ENCODE peak calls at places on chromosome 11, in eight cellular contexts. One of them, this sample, is unnamed.

GRCh38 chr11:43687120-43687791 is 6.7 kb downstream of the HSD17B12 start:
- DNase-seq in fibroblast of pulmonary artery: peak
- DNase-seq in HuH-7: no peak
- DNase-seq in Kasumi-1: peak
- DNase-seq in activated CD4-positive, alpha-beta T cell treated with anti-CD3 and anti-CD28 coated beads, Interleukin-2, amount 10 ng/mL, durations not matched to agents 7 days and 5 days: no peak
- DNase-seq in RPMI7951: no peak
- DNase-seq in stimulated activated CD8-positive, alpha-beta memory T cell treated with anti-CD3 and anti-CD28 coated beads, Interleukin-15, amount 100 ng/mL, for 1 hour: no peak
- DNase-seq in activated naive CD4-positive, alpha-beta T cell: no peak
- DNase-seq in this sample: peak

GRCh38 chr11:75492181-75492820 is 33.4 kb downstream of the GDPD5 start:
- DNase-seq in Kasumi-1: peak
- DNase-seq in RPMI7951: no peak
- DNase-seq in fibroblast of pulmonary artery: no peak
- DNase-seq in activated naive CD4-positive, alpha-beta T cell: peak
- DNase-seq in stimulated activated CD8-positive, alpha-beta memory T cell treated with anti-CD3 and anti-CD28 coated beads, Interleukin-15, amount 100 ng/mL, for 1 hour: peak
- DNase-seq in activated CD4-positive, alpha-beta T cell treated with anti-CD3 and anti-CD28 coated beads, Interleukin-2, amount 10 ng/mL, durations not matched to agents 7 days and 5 days: peak
- DNase-seq in HuH-7: no peak
- DNase-seq in this sample: no peak

GRCh38 chr11:94975599-94975998 is 2.1 kb downstream of the KDM4D start:
- DNase-seq in activated naive CD4-positive, alpha-beta T cell: no peak
- DNase-seq in HuH-7: no peak
- DNase-seq in RPMI7951: no peak
- DNase-seq in stimulated activated CD8-positive, alpha-beta memory T cell treated with anti-CD3 and anti-CD28 coated beads, Interleukin-15, amount 100 ng/mL, for 1 hour: no peak
- DNase-seq in fibroblast of pulmonary artery: no peak
- DNase-seq in Kasumi-1: no peak
- DNase-seq in activated CD4-positive, alpha-beta T cell treated with anti-CD3 and anti-CD28 coated beads, Interleukin-2, amount 10 ng/mL, durations not matched to agents 7 days and 5 days: no peak
- DNase-seq in this sample: no peak

GRCh38 chr11:15750535-15751297 is 605.6 kb downstream of the SOX6 start:
- DNase-seq in activated CD4-positive, alpha-beta T cell treated with anti-CD3 and anti-CD28 coated beads, Interleukin-2, amount 10 ng/mL, durations not matched to agents 7 days and 5 days: no peak
- DNase-seq in RPMI7951: no peak
- DNase-seq in stimulated activated CD8-positive, alpha-beta memory T cell treated with anti-CD3 and anti-CD28 coated beads, Interleukin-15, amount 100 ng/mL, for 1 hour: no peak
- DNase-seq in Kasumi-1: no peak
- DNase-seq in HuH-7: no peak
- DNase-seq in fibroblast of pulmonary artery: no peak
- DNase-seq in activated naive CD4-positive, alpha-beta T cell: no peak
- DNase-seq in this sample: no peak

GRCh38 chr11:44831605-44832394 is 105.0 kb downstream of the TSPAN18 start:
- DNase-seq in stimulated activated CD8-positive, alpha-beta memory T cell treated with anti-CD3 and anti-CD28 coated beads, Interleukin-15, amount 100 ng/mL, for 1 hour: no peak
- DNase-seq in activated naive CD4-positive, alpha-beta T cell: no peak
- DNase-seq in fibroblast of pulmonary artery: no peak
- DNase-seq in Kasumi-1: no peak
- DNase-seq in RPMI7951: no peak
- DNase-seq in activated CD4-positive, alpha-beta T cell treated with anti-CD3 and anti-CD28 coated beads, Interleukin-2, amount 10 ng/mL, durations not matched to agents 7 days and 5 days: no peak
- DNase-seq in HuH-7: no peak
- DNase-seq in this sample: peak

GRCh38 chr11:79182794-79183193 is 258.0 kb downstream of the TENM4 start:
- DNase-seq in activated naive CD4-positive, alpha-beta T cell: no peak
- DNase-seq in fibroblast of pulmonary artery: peak
- DNase-seq in activated CD4-positive, alpha-beta T cell treated with anti-CD3 and anti-CD28 coated beads, Interleukin-2, amount 10 ng/mL, durations not matched to agents 7 days and 5 days: no peak
- DNase-seq in HuH-7: no peak
- DNase-seq in RPMI7951: peak
- DNase-seq in stimulated activated CD8-positive, alpha-beta memory T cell treated with anti-CD3 and anti-CD28 coated beads, Interleukin-15, amount 100 ng/mL, for 1 hour: no peak
- DNase-seq in Kasumi-1: no peak
- DNase-seq in this sample: no peak

GRCh38 chr11:119372260-119373058 is 9.0 kb downstream of the USP2 start:
- DNase-seq in activated CD4-positive, alpha-beta T cell treated with anti-CD3 and anti-CD28 coated beads, Interleukin-2, amount 10 ng/mL, durations not matched to agents 7 days and 5 days: no peak
- DNase-seq in Kasumi-1: no peak
- DNase-seq in stimulated activated CD8-positive, alpha-beta memory T cell treated with anti-CD3 and anti-CD28 coated beads, Interleukin-15, amount 100 ng/mL, for 1 hour: no peak
- DNase-seq in RPMI7951: no peak
- DNase-seq in fibroblast of pulmonary artery: no peak
- DNase-seq in activated naive CD4-positive, alpha-beta T cell: no peak
- DNase-seq in HuH-7: no peak
- DNase-seq in this sample: no peak

GRCh38 chr11:13720940-13721339 is 52.5 kb downstream of the FAR1 start:
- DNase-seq in HuH-7: no peak
- DNase-seq in activated CD4-positive, alpha-beta T cell treated with anti-CD3 and anti-CD28 coated beads, Interleukin-2, amount 10 ng/mL, durations not matched to agents 7 days and 5 days: no peak
- DNase-seq in activated naive CD4-positive, alpha-beta T cell: no peak
- DNase-seq in fibroblast of pulmonary artery: no peak
- DNase-seq in stimulated activated CD8-positive, alpha-beta memory T cell treated with anti-CD3 and anti-CD28 coated beads, Interleukin-15, amount 100 ng/mL, for 1 hour: no peak
- DNase-seq in RPMI7951: peak
- DNase-seq in Kasumi-1: no peak
- DNase-seq in this sample: no peak

GRCh38 chr11:114610984-114611944 is 15.7 kb upstream of the NXPE4 start:
- DNase-seq in Kasumi-1: no peak
- DNase-seq in activated CD4-positive, alpha-beta T cell treated with anti-CD3 and anti-CD28 coated beads, Interleukin-2, amount 10 ng/mL, durations not matched to agents 7 days and 5 days: no peak
- DNase-seq in fibroblast of pulmonary artery: peak
- DNase-seq in RPMI7951: peak
- DNase-seq in stimulated activated CD8-positive, alpha-beta memory T cell treated with anti-CD3 and anti-CD28 coated beads, Interleukin-15, amount 100 ng/mL, for 1 hour: no peak
- DNase-seq in HuH-7: no peak
- DNase-seq in activated naive CD4-positive, alpha-beta T cell: no peak
- DNase-seq in this sample: no peak

GRCh38 chr11:77195071-77195705 is 67.1 kb downstream of the MYO7A start:
- DNase-seq in Kasumi-1: no peak
- DNase-seq in RPMI7951: no peak
- DNase-seq in HuH-7: no peak
- DNase-seq in fibroblast of pulmonary artery: no peak
- DNase-seq in activated naive CD4-positive, alpha-beta T cell: no peak
- DNase-seq in activated CD4-positive, alpha-beta T cell treated with anti-CD3 and anti-CD28 coated beads, Interleukin-2, amount 10 ng/mL, durations not matched to agents 7 days and 5 days: no peak
- DNase-seq in stimulated activated CD8-positive, alpha-beta memory T cell treated with anti-CD3 and anti-CD28 coated beads, Interleukin-15, amount 100 ng/mL, for 1 hour: no peak
- DNase-seq in this sample: peak

GRCh38 chr11:62491571-62492329 is 54.9 kb downstream of the AHNAK start:
- DNase-seq in stimulated activated CD8-positive, alpha-beta memory T cell treated with anti-CD3 and anti-CD28 coated beads, Interleukin-15, amount 100 ng/mL, for 1 hour: no peak
- DNase-seq in activated CD4-positive, alpha-beta T cell treated with anti-CD3 and anti-CD28 coated beads, Interleukin-2, amount 10 ng/mL, durations not matched to agents 7 days and 5 days: no peak
- DNase-seq in RPMI7951: no peak
- DNase-seq in HuH-7: no peak
- DNase-seq in Kasumi-1: no peak
- DNase-seq in fibroblast of pulmonary artery: no peak
- DNase-seq in activated naive CD4-positive, alpha-beta T cell: no peak
- DNase-seq in this sample: no peak

GRCh38 chr11:131816046-131816445 is 445.6 kb downstream of the NTM start:
- DNase-seq in Kasumi-1: no peak
- DNase-seq in HuH-7: no peak
- DNase-seq in fibroblast of pulmonary artery: no peak
- DNase-seq in stimulated activated CD8-positive, alpha-beta memory T cell treated with anti-CD3 and anti-CD28 coated beads, Interleukin-15, amount 100 ng/mL, for 1 hour: no peak
- DNase-seq in activated CD4-positive, alpha-beta T cell treated with anti-CD3 and anti-CD28 coated beads, Interleukin-2, amount 10 ng/mL, durations not matched to agents 7 days and 5 days: no peak
- DNase-seq in activated naive CD4-positive, alpha-beta T cell: no peak
- DNase-seq in RPMI7951: peak
- DNase-seq in this sample: no peak

GRCh38 chr11:67053896-67054850 is 2.5 kb upstream of the RHOD start:
- DNase-seq in RPMI7951: peak
- DNase-seq in fibroblast of pulmonary artery: peak
- DNase-seq in activated naive CD4-positive, alpha-beta T cell: peak
- DNase-seq in HuH-7: peak
- DNase-seq in stimulated activated CD8-positive, alpha-beta memory T cell treated with anti-CD3 and anti-CD28 coated beads, Interleukin-15, amount 100 ng/mL, for 1 hour: no peak
- DNase-seq in activated CD4-positive, alpha-beta T cell treated with anti-CD3 and anti-CD28 coated beads, Interleukin-2, amount 10 ng/mL, durations not matched to agents 7 days and 5 days: peak
- DNase-seq in Kasumi-1: peak
- DNase-seq in this sample: peak

GRCh38 chr11:17277024-17277584 is 565 bp downstream of the NUCB2 start:
- DNase-seq in activated CD4-positive, alpha-beta T cell treated with anti-CD3 and anti-CD28 coated beads, Interleukin-2, amount 10 ng/mL, durations not matched to agents 7 days and 5 days: peak
- DNase-seq in stimulated activated CD8-positive, alpha-beta memory T cell treated with anti-CD3 and anti-CD28 coated beads, Interleukin-15, amount 100 ng/mL, for 1 hour: no peak
- DNase-seq in fibroblast of pulmonary artery: peak
- DNase-seq in Kasumi-1: peak
- DNase-seq in HuH-7: no peak
- DNase-seq in RPMI7951: peak
- DNase-seq in activated naive CD4-positive, alpha-beta T cell: no peak
- DNase-seq in this sample: peak

GRCh38 chr11:117837791-117838190 is 13.2 kb upstream of the FXYD2 start:
- DNase-seq in stimulated activated CD8-positive, alpha-beta memory T cell treated with anti-CD3 and anti-CD28 coated beads, Interleukin-15, amount 100 ng/mL, for 1 hour: no peak
- DNase-seq in activated naive CD4-positive, alpha-beta T cell: no peak
- DNase-seq in RPMI7951: no peak
- DNase-seq in fibroblast of pulmonary artery: no peak
- DNase-seq in Kasumi-1: no peak
- DNase-seq in activated CD4-positive, alpha-beta T cell treated with anti-CD3 and anti-CD28 coated beads, Interleukin-2, amount 10 ng/mL, durations not matched to agents 7 days and 5 days: no peak
- DNase-seq in HuH-7: no peak
- DNase-seq in this sample: no peak

GRCh38 chr11:91686700-91687099 is 537.9 kb upstream of the FAT3 start:
- DNase-seq in RPMI7951: no peak
- DNase-seq in HuH-7: no peak
- DNase-seq in activated naive CD4-positive, alpha-beta T cell: no peak
- DNase-seq in stimulated activated CD8-positive, alpha-beta memory T cell treated with anti-CD3 and anti-CD28 coated beads, Interleukin-15, amount 100 ng/mL, for 1 hour: no peak
- DNase-seq in activated CD4-positive, alpha-beta T cell treated with anti-CD3 and anti-CD28 coated beads, Interleukin-2, amount 10 ng/mL, durations not matched to agents 7 days and 5 days: no peak
- DNase-seq in Kasumi-1: no peak
- DNase-seq in fibroblast of pulmonary artery: no peak
- DNase-seq in this sample: no peak

GRCh38 chr11:67252831-67253239 is 13.4 kb upstream of the GRK2 start:
- DNase-seq in RPMI7951: peak
- DNase-seq in HuH-7: peak
- DNase-seq in Kasumi-1: peak
- DNase-seq in fibroblast of pulmonary artery: peak
- DNase-seq in stimulated activated CD8-positive, alpha-beta memory T cell treated with anti-CD3 and anti-CD28 coated beads, Interleukin-15, amount 100 ng/mL, for 1 hour: no peak
- DNase-seq in activated naive CD4-positive, alpha-beta T cell: peak
- DNase-seq in activated CD4-positive, alpha-beta T cell treated with anti-CD3 and anti-CD28 coated beads, Interleukin-2, amount 10 ng/mL, durations not matched to agents 7 days and 5 days: peak
- DNase-seq in this sample: peak

GRCh38 chr11:37390566-37390965 is 792.5 kb upstream of the RAG2 start:
- DNase-seq in HuH-7: no peak
- DNase-seq in activated naive CD4-positive, alpha-beta T cell: no peak
- DNase-seq in activated CD4-positive, alpha-beta T cell treated with anti-CD3 and anti-CD28 coated beads, Interleukin-2, amount 10 ng/mL, durations not matched to agents 7 days and 5 days: no peak
- DNase-seq in stimulated activated CD8-positive, alpha-beta memory T cell treated with anti-CD3 and anti-CD28 coated beads, Interleukin-15, amount 100 ng/mL, for 1 hour: no peak
- DNase-seq in RPMI7951: no peak
- DNase-seq in Kasumi-1: no peak
- DNase-seq in fibroblast of pulmonary artery: no peak
- DNase-seq in this sample: no peak

GRCh38 chr11:19279455-19279854 is 38.7 kb upstream of the E2F8 start:
- DNase-seq in HuH-7: no peak
- DNase-seq in stimulated activated CD8-positive, alpha-beta memory T cell treated with anti-CD3 and anti-CD28 coated beads, Interleukin-15, amount 100 ng/mL, for 1 hour: no peak
- DNase-seq in fibroblast of pulmonary artery: no peak
- DNase-seq in activated CD4-positive, alpha-beta T cell treated with anti-CD3 and anti-CD28 coated beads, Interleukin-2, amount 10 ng/mL, durations not matched to agents 7 days and 5 days: no peak
- DNase-seq in activated naive CD4-positive, alpha-beta T cell: no peak
- DNase-seq in Kasumi-1: peak
- DNase-seq in RPMI7951: no peak
- DNase-seq in this sample: no peak

GRCh38 chr11:123438191-123438627 is 8.1 kb downstream of the GRAMD1B start:
- DNase-seq in activated naive CD4-positive, alpha-beta T cell: no peak
- DNase-seq in fibroblast of pulmonary artery: no peak
- DNase-seq in RPMI7951: peak
- DNase-seq in Kasumi-1: no peak
- DNase-seq in stimulated activated CD8-positive, alpha-beta memory T cell treated with anti-CD3 and anti-CD28 coated beads, Interleukin-15, amount 100 ng/mL, for 1 hour: no peak
- DNase-seq in activated CD4-positive, alpha-beta T cell treated with anti-CD3 and anti-CD28 coated beads, Interleukin-2, amount 10 ng/mL, durations not matched to agents 7 days and 5 days: no peak
- DNase-seq in HuH-7: no peak
- DNase-seq in this sample: no peak

GRCh38 chr11:1478544-1478943 is 8.0 kb downstream of the MOB2 start:
- DNase-seq in activated CD4-positive, alpha-beta T cell treated with anti-CD3 and anti-CD28 coated beads, Interleukin-2, amount 10 ng/mL, durations not matched to agents 7 days and 5 days: no peak
- DNase-seq in HuH-7: no peak
- DNase-seq in fibroblast of pulmonary artery: no peak
- DNase-seq in stimulated activated CD8-positive, alpha-beta memory T cell treated with anti-CD3 and anti-CD28 coated beads, Interleukin-15, amount 100 ng/mL, for 1 hour: no peak
- DNase-seq in RPMI7951: no peak
- DNase-seq in activated naive CD4-positive, alpha-beta T cell: no peak
- DNase-seq in Kasumi-1: peak
- DNase-seq in this sample: no peak

GRCh38 chr11:114595571-114595970 is at the start of gene NXPE4:
- DNase-seq in fibroblast of pulmonary artery: no peak
- DNase-seq in RPMI7951: no peak
- DNase-seq in stimulated activated CD8-positive, alpha-beta memory T cell treated with anti-CD3 and anti-CD28 coated beads, Interleukin-15, amount 100 ng/mL, for 1 hour: no peak
- DNase-seq in activated naive CD4-positive, alpha-beta T cell: no peak
- DNase-seq in activated CD4-positive, alpha-beta T cell treated with anti-CD3 and anti-CD28 coated beads, Interleukin-2, amount 10 ng/mL, durations not matched to agents 7 days and 5 days: no peak
- DNase-seq in HuH-7: no peak
- DNase-seq in Kasumi-1: no peak
- DNase-seq in this sample: no peak

GRCh38 chr11:12397953-12398352 is 20.6 kb downstream of the PARVA start:
- DNase-seq in RPMI7951: peak
- DNase-seq in HuH-7: no peak
- DNase-seq in Kasumi-1: no peak
- DNase-seq in stimulated activated CD8-positive, alpha-beta memory T cell treated with anti-CD3 and anti-CD28 coated beads, Interleukin-15, amount 100 ng/mL, for 1 hour: no peak
- DNase-seq in activated CD4-positive, alpha-beta T cell treated with anti-CD3 and anti-CD28 coated beads, Interleukin-2, amount 10 ng/mL, durations not matched to agents 7 days and 5 days: no peak
- DNase-seq in activated naive CD4-positive, alpha-beta T cell: no peak
- DNase-seq in fibroblast of pulmonary artery: peak
- DNase-seq in this sample: peak

GRCh38 chr11:17541330-17541885 is 2.8 kb downstream of the USH1C start:
- DNase-seq in activated CD4-positive, alpha-beta T cell treated with anti-CD3 and anti-CD28 coated beads, Interleukin-2, amount 10 ng/mL, durations not matched to agents 7 days and 5 days: no peak
- DNase-seq in RPMI7951: no peak
- DNase-seq in fibroblast of pulmonary artery: no peak
- DNase-seq in Kasumi-1: no peak
- DNase-seq in HuH-7: peak
- DNase-seq in stimulated activated CD8-positive, alpha-beta memory T cell treated with anti-CD3 and anti-CD28 coated beads, Interleukin-15, amount 100 ng/mL, for 1 hour: no peak
- DNase-seq in activated naive CD4-positive, alpha-beta T cell: no peak
- DNase-seq in this sample: no peak

GRCh38 chr11:122430490-122430889 is 225.0 kb upstream of the UBASH3B start:
- DNase-seq in stimulated activated CD8-positive, alpha-beta memory T cell treated with anti-CD3 and anti-CD28 coated beads, Interleukin-15, amount 100 ng/mL, for 1 hour: no peak
- DNase-seq in RPMI7951: no peak
- DNase-seq in fibroblast of pulmonary artery: no peak
- DNase-seq in activated naive CD4-positive, alpha-beta T cell: no peak
- DNase-seq in activated CD4-positive, alpha-beta T cell treated with anti-CD3 and anti-CD28 coated beads, Interleukin-2, amount 10 ng/mL, durations not matched to agents 7 days and 5 days: no peak
- DNase-seq in Kasumi-1: no peak
- DNase-seq in HuH-7: no peak
- DNase-seq in this sample: no peak

GRCh38 chr11:35099278-35100018 is 39.5 kb upstream of the CD44 start:
- DNase-seq in HuH-7: no peak
- DNase-seq in stimulated activated CD8-positive, alpha-beta memory T cell treated with anti-CD3 and anti-CD28 coated beads, Interleukin-15, amount 100 ng/mL, for 1 hour: no peak
- DNase-seq in Kasumi-1: no peak
- DNase-seq in fibroblast of pulmonary artery: peak
- DNase-seq in activated CD4-positive, alpha-beta T cell treated with anti-CD3 and anti-CD28 coated beads, Interleukin-2, amount 10 ng/mL, durations not matched to agents 7 days and 5 days: no peak
- DNase-seq in activated naive CD4-positive, alpha-beta T cell: no peak
- DNase-seq in RPMI7951: peak
- DNase-seq in this sample: peak